ENCODE peak calls at places on chromosomes 6 and 20, in ten cellular contexts. L is heart left ventricle, V is uterus, U is sigmoid colon, K is HCT116, G is esophagus muscularis mucosa, E is gastrocnemius medialis, B is testis, N is tibial nerve, O is H1. D is an unnamed sample. For H3K4me1, the result is how much of the 10 kb centered on the place peaks cover.

GRCh38 chr20:1652960-1653359 is 4.6 kb downstream of the SIRPG start:
- DNase-seq in L (no peak), V (no peak), U (no peak), K (no peak), G (no peak), E (no peak), B (no peak), N (no peak), O (no peak), D (no peak)

GRCh38 chr6:69732640-69733039 is 64.2 kb downstream of the LMBRD1 start:
- DNase-seq in L (no peak), V (no peak), U (no peak), K (no peak), G (no peak), E (no peak), B (no peak), N (no peak), O (no peak), D (no peak)

GRCh38 chr20:41119593-41120561 is 17.5 kb upstream of the PLCG1 start:
- DNase-seq in L (no peak), V (no peak), U (no peak), K (no peak), G (no peak), E (no peak), B (no peak), N (no peak), O (no peak), D (no peak)

GRCh38 chr6:14009416-14009815 is 84.7 kb downstream of the RNF182 start:
- DNase-seq in L (no peak), V (no peak), U (no peak), K (no peak), G (no peak), E (no peak), B (no peak), N (no peak), O (no peak), D (no peak)

GRCh38 chr6:159312204-159312603 is 143.0 kb downstream of the FNDC1 start:
- DNase-seq in L (no peak), V (no peak), U (no peak), K (no peak), G (no peak), E (no peak), B (no peak), N (no peak), O (no peak), D (no peak)

GRCh38 chr6:117906454-117906904 is 585 bp upstream of the SLC35F1 start:
- DNase-seq in L (no peak), V (no peak), U (no peak), K (no peak), G (no peak), E (no peak), B (no peak), N (no peak), O (no peak), D (no peak)

GRCh38 chr6:52522655-52523054 is 54.2 kb downstream of the TRAM2 start:
- DNase-seq in L (no peak), V (no peak), U (no peak), K (no peak), G (no peak), E (no peak), B (no peak), N (no peak), O (no peak), D (no peak)

GRCh38 chr20:49568491-49569151 is 684 bp upstream of the PTGIS start:
- DNase-seq in L (no peak), V (peak), U (peak), K (no peak), G (no peak), E (no peak), B (no peak), N (no peak), O (peak), D (no peak)

GRCh38 chr6:80956898-80957297 is 795.6 kb downstream of the TENT5A start:
- DNase-seq in L (no peak), V (no peak), U (no peak), K (no peak), G (no peak), E (no peak), B (no peak), N (no peak), O (no peak), D (no peak)

GRCh38 chr6:141914646-141915045 is 218.1 kb upstream of the GJE1 start:
- DNase-seq in L (no peak), V (no peak), U (no peak), K (no peak), G (no peak), E (no peak), B (no peak), N (no peak), O (no peak), D (no peak)

GRCh38 chr6:150491131-150491795 is 108.4 kb upstream of the PLEKHG1 start:
- DNase-seq in L (no peak), V (no peak), U (no peak), K (peak), G (peak), E (no peak), B (no peak), N (no peak), O (no peak), D (no peak)

GRCh38 chr20:23754731-23755130 is 4.0 kb upstream of the CST1 start:
- DNase-seq in L (no peak), V (no peak), U (no peak), K (no peak), G (peak), E (no peak), B (no peak), N (no peak), O (no peak), D (no peak)

GRCh38 chr6:43970913-43971775 is 156.1 kb downstream of the MRPL14 start:
- DNase-seq in L (peak), V (no peak), U (peak), K (no peak), G (no peak), E (peak), B (no peak), N (no peak), O (no peak), D (peak)

GRCh38 chr20:6152777-6153176 is 29.9 kb upstream of the FERMT1 start:
- DNase-seq in L (no peak), V (no peak), U (no peak), K (no peak), G (peak), E (no peak), B (no peak), N (no peak), O (no peak), D (no peak)

GRCh38 chr6:113120214-113120576 is 737.0 kb upstream of the MARCKS start:
- DNase-seq in L (no peak), V (no peak), U (no peak), K (peak), G (no peak), E (no peak), B (no peak), N (no peak), O (no peak), D (no peak)

GRCh38 chr6:142857609-142858195 is 87.3 kb downstream of the HIVEP2 start:
- DNase-seq in L (no peak), V (no peak), U (no peak), K (no peak), G (no peak), E (no peak), B (no peak), N (no peak), O (no peak), D (no peak)

GRCh38 chr20:46089338-46090094 is at the start of gene NCOA5:
- DNase-seq in L (peak), V (peak), U (peak), K (peak), G (peak), E (peak), B (peak), N (peak), O (peak), D (peak)

DNA sequence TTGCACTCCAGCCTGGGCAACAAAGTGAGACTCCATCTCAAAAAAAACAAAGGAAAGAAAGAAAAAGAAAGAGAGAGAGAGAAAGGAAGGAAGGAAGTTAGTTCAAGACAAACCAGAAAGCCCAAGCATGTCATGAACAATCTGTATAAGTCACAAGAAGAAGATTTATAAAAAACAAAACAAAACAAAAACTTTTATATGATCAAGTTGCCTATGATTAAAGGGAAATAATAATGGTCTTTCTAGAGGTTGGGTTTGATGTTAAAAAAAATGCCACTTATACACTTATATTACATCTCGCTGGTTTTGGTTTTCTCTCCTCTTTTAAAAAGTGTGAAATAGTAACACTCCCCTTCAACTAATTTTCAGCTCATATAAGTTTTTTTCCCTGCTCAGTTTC is 146.2 kb upstream of the CARMIL1 start:
- DNase-seq in L (no peak), V (no peak), U (no peak), K (no peak), G (no peak), E (no peak), B (no peak), N (no peak), O (no peak), D (no peak)
- H3K4me1 ChIP-seq in L (under half), V (under half), U (under half), K (under half), G (half or more), E (under half), B (under half), N (under half), O (under half), D (under half)

GRCh38 chr6:34338377-34338776 is 54.1 kb downstream of the NUDT3 start:
- DNase-seq in L (no peak), V (no peak), U (no peak), K (no peak), G (no peak), E (no peak), B (no peak), N (no peak), O (no peak), D (no peak)

GRCh38 chr6:34334796-34335416 is 57.6 kb downstream of the NUDT3 start:
- DNase-seq in L (no peak), V (no peak), U (no peak), K (no peak), G (no peak), E (peak), B (no peak), N (no peak), O (no peak), D (no peak)

GRCh38 chr6:34331361-34332050 is 61.0 kb downstream of the NUDT3 start:
- DNase-seq in L (no peak), V (no peak), U (no peak), K (no peak), G (peak), E (no peak), B (no peak), N (no peak), O (no peak), D (no peak)

GRCh38 chr6:34332255-34333198 is 59.9 kb downstream of the NUDT3 start:
- DNase-seq in L (no peak), V (no peak), U (no peak), K (no peak), G (no peak), E (no peak), B (no peak), N (no peak), O (no peak), D (no peak)

GRCh38 chr6:34333858-34334257 is 58.6 kb downstream of the NUDT3 start:
- DNase-seq in L (peak), V (no peak), U (no peak), K (no peak), G (peak), E (peak), B (no peak), N (no peak), O (no peak), D (no peak)
- H3K27ac ChIP-seq in L (peak), V (no peak), U (no peak), K (no peak), G (no peak), E (peak), B (no peak), N (no peak), O (no peak), D (no peak)

DNA sequence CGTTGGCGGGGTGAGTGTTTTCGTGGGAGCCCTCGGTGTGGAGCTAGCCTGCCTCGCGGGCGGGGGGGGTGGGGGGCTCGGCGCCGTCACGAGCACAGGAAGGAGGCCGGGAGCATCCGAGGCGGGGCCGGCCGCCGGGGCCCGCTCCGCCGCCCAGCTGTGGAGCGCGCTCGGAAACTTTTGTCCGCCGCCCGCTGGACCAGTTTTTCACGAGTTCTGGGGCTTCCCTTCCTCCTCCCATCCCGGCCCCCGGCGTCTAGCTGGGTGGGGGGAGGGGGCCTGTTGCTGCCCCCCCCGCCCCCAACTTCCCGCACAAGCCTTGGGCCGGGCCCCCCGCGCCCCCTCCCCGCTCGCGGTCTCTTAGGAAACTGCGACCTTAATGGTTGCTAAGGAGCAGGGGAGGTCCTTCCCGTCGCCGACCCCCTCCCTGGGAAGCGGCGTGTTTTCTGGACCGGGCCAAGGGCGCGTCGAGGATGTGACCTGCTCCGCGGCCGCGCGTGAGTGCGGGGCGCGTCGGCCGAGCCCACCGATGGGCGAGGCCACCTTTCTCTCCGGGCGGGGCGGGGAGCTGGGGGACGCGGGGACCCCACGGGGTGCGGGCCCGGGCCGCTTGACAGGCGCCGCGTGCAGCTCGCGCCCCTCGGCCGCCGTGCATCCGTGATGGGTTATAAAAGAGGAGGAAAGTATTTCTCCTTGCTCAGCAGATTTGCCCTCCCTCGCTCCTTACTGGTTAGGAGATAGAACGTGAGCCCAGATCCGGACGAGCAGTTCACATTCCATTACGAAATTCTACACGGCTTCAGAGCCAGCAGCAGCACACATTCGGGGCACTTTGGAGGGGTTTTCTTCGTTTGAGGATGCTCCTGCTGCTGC is 1.4 kb downstream of the RREB1 start:
- DNase-seq in L (peak), V (peak), U (peak), K (no peak), G (peak), E (peak), B (peak), N (peak), O (no peak), D (peak)
- TF ChIP-seq POLR2A in L (peak), V (peak), U (no peak), K (no peak), G (no peak), E (peak), B (no peak), N (peak), O (no peak), D (no peak)

DNA sequence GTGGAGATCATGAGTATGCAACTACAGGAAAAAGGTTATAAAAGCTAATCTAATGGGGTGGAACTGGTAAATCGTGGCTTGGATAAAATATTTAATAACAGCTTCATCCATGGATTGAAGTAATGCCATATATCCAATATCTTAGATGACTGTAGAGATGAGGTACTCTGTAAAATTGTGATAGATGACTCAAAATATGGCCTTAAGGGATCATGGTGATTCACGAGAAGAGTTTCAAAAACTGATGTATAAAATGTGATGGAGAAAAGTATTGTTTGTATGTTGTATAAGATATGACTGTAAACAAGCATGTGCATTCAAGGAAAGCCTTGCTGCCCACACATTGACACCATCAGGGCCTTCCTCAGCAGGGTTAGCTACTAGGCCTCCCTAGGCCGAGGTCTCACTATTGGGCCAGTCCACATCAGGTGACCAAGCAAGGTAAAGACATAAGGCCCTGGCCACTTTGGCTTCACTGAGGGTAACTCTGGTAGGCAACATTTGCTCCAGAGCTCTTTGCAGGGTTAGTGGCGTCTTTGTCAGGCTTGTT is 17.7 kb upstream of the CCN6 start:
- DNase-seq in L (no peak), V (no peak), U (no peak), K (no peak), G (no peak), E (no peak), B (no peak), N (no peak), O (no peak), D (no peak)
- H3K4me1 ChIP-seq in L (under half), V (under half), U (under half), K (under half), G (under half), E (under half), B (under half), N (under half), O (under half), D (under half)

GRCh38 chr6:164347455-164347854 is 932.9 kb downstream of the QKI start:
- DNase-seq in L (no peak), V (no peak), U (no peak), K (no peak), G (no peak), E (no peak), B (no peak), N (no peak), O (no peak), D (no peak)

GRCh38 chr6:164345856-164346496 is 931.5 kb downstream of the QKI start:
- DNase-seq in L (no peak), V (no peak), U (no peak), K (no peak), G (no peak), E (no peak), B (no peak), N (no peak), O (no peak), D (no peak)

GRCh38 chr6:164345340-164345739 is 930.8 kb downstream of the QKI start:
- DNase-seq in L (no peak), V (no peak), U (no peak), K (no peak), G (no peak), E (no peak), B (no peak), N (no peak), O (no peak), D (no peak)

GRCh38 chr6:164344801-164345291 is 930.3 kb downstream of the QKI start:
- DNase-seq in L (no peak), V (no peak), U (no peak), K (no peak), G (no peak), E (peak), B (no peak), N (no peak), O (peak), D (no peak)

DNA sequence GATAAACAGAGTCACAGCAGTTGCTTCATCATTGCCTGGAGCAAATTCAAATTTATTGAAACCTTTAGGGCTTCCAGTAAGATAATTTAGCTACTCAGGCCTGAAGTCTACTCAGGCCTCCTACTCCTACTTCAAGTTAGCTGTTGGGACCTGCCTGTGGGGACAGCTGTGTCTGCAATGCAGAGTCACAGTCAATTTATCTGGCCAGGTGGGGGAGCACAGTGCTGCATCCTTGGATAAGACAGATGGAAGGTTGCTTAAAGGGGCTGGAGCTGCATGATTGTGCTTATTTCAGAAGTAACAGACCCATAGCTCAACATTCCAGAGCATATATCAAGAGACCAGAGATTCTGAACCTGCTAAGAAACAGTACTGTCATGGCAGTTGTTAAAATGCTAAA is 932.1 kb downstream of the QKI start:
- DNase-seq in L (no peak), V (no peak), U (no peak), K (no peak), G (no peak), E (no peak), B (no peak), N (no peak), O (no peak), D (no peak)
- H3K27ac ChIP-seq in L (no peak), V (no peak), U (no peak), K (no peak), G (no peak), E (no peak), B (no peak), N (no peak), O (peak), D (no peak)